ENCODE peak calls at places on chromosomes 5 and 9, in six cellular contexts. One of them, this sample, is unnamed.

GRCh38 chr5:39091940-39092580 is 17.9 kb upstream of the RICTOR start:
- DNase-seq in RWPE2: no peak
- DNase-seq in AG10803: no peak
- DNase-seq in ovary: no peak
- DNase-seq in psoas muscle: no peak
- DNase-seq in HFF-Myc: no peak
- DNase-seq in this sample: no peak

GRCh38 chr9:108443741-108444140 is 412.0 kb downstream of the ACTL7B start:
- DNase-seq in RWPE2: no peak
- DNase-seq in AG10803: peak; percentile 77
- DNase-seq in ovary: no peak
- DNase-seq in psoas muscle: no peak
- DNase-seq in HFF-Myc: peak; percentile 52
- DNase-seq in this sample: no peak

GRCh38 chr9:1303911-1304310 is 253.8 kb downstream of the DMRT2 start:
- DNase-seq in RWPE2: no peak
- DNase-seq in AG10803: no peak
- DNase-seq in ovary: no peak
- DNase-seq in psoas muscle: no peak
- DNase-seq in HFF-Myc: no peak
- DNase-seq in this sample: no peak

GRCh38 chr5:179256229-179257189 is 88.8 kb downstream of the ADAMTS2 start:
- DNase-seq in RWPE2: peak; percentile 51
- DNase-seq in AG10803: peak; percentile 50
- DNase-seq in ovary: peak; percentile 63
- DNase-seq in psoas muscle: no peak
- DNase-seq in HFF-Myc: no peak
- DNase-seq in this sample: no peak

GRCh38 chr5:127650022-127650421 is 1.1 kb downstream of the CTXN3 start:
- DNase-seq in RWPE2: no peak
- DNase-seq in AG10803: no peak
- DNase-seq in ovary: peak; percentile 50
- DNase-seq in psoas muscle: no peak
- DNase-seq in HFF-Myc: no peak
- DNase-seq in this sample: no peak

GRCh38 chr5:83848928-83849327 is 128.3 kb upstream of the HAPLN1 start:
- DNase-seq in RWPE2: no peak
- DNase-seq in AG10803: no peak
- DNase-seq in ovary: no peak
- DNase-seq in psoas muscle: no peak
- DNase-seq in HFF-Myc: no peak
- DNase-seq in this sample: no peak

GRCh38 chr9:96858018-96858573 is 3.8 kb upstream of the ZNF782 start:
- DNase-seq in RWPE2: no peak
- DNase-seq in AG10803: peak; percentile 29
- DNase-seq in ovary: no peak
- DNase-seq in psoas muscle: no peak
- DNase-seq in HFF-Myc: no peak
- DNase-seq in this sample: no peak

GRCh38 chr9:81035171-81035570 is 654.2 kb downstream of the TLE1 start:
- DNase-seq in RWPE2: no peak
- DNase-seq in AG10803: peak; percentile 20
- DNase-seq in ovary: no peak
- DNase-seq in psoas muscle: no peak
- DNase-seq in HFF-Myc: no peak
- DNase-seq in this sample: no peak

GRCh38 chr5:131250749-131251148 is 13.1 kb upstream of the CDC42SE2 start:
- DNase-seq in RWPE2: no peak
- DNase-seq in AG10803: no peak
- DNase-seq in ovary: no peak
- DNase-seq in psoas muscle: no peak
- DNase-seq in HFF-Myc: no peak
- DNase-seq in this sample: no peak

GRCh38 chr5:5585751-5586341 is 163.4 kb downstream of the ICE1 start:
- DNase-seq in RWPE2: no peak
- DNase-seq in AG10803: peak; percentile 7
- DNase-seq in ovary: no peak
- DNase-seq in psoas muscle: no peak
- DNase-seq in HFF-Myc: no peak
- DNase-seq in this sample: no peak

GRCh38 chr9:122200960-122201635 is 27.7 kb downstream of the LHX6 start:
- DNase-seq in RWPE2: no peak
- DNase-seq in AG10803: peak; percentile 27
- DNase-seq in ovary: no peak
- DNase-seq in psoas muscle: peak; percentile 58
- DNase-seq in HFF-Myc: no peak
- DNase-seq in this sample: no peak

GRCh38 chr9:34656992-34657391 is 5.0 kb downstream of the IL11RA start:
- DNase-seq in RWPE2: no peak
- DNase-seq in AG10803: no peak
- DNase-seq in ovary: no peak
- DNase-seq in psoas muscle: no peak
- DNase-seq in HFF-Myc: no peak
- DNase-seq in this sample: no peak

GRCh38 chr9:127943746-127944145 is 6.1 kb upstream of the DPM2 start:
- DNase-seq in RWPE2: no peak
- DNase-seq in AG10803: peak; percentile 71
- DNase-seq in ovary: peak; percentile 87
- DNase-seq in psoas muscle: peak; percentile 85
- DNase-seq in HFF-Myc: no peak
- DNase-seq in this sample: no peak

GRCh38 chr5:135565691-135566421 is 12.9 kb downstream of the CXCL14 start:
- DNase-seq in RWPE2: no peak
- DNase-seq in AG10803: peak; percentile 61
- DNase-seq in ovary: peak; percentile 28
- DNase-seq in psoas muscle: peak; percentile 69
- DNase-seq in HFF-Myc: no peak
- DNase-seq in this sample: no peak

GRCh38 chr9:1042466-1042865 is 7.7 kb upstream of the DMRT2 start:
- DNase-seq in RWPE2: no peak
- DNase-seq in AG10803: no peak
- DNase-seq in ovary: no peak
- DNase-seq in psoas muscle: peak; percentile 26
- DNase-seq in HFF-Myc: no peak
- DNase-seq in this sample: no peak

GRCh38 chr5:677131-678101 is 15.7 kb downstream of the TPPP start:
- DNase-seq in RWPE2: no peak
- DNase-seq in AG10803: no peak
- DNase-seq in ovary: peak; percentile 12
- DNase-seq in psoas muscle: peak; percentile 13
- DNase-seq in HFF-Myc: no peak
- DNase-seq in this sample: no peak

GRCh38 chr5:137802282-137803210 is 48.4 kb upstream of the HNRNPA0 start:
- DNase-seq in RWPE2: no peak
- DNase-seq in AG10803: no peak
- DNase-seq in ovary: no peak
- DNase-seq in psoas muscle: no peak
- DNase-seq in HFF-Myc: no peak
- DNase-seq in this sample: no peak

GRCh38 chr9:136859821-136860269 is 6.3 kb downstream of the EDF1 start:
- DNase-seq in RWPE2: no peak
- DNase-seq in AG10803: no peak
- DNase-seq in ovary: no peak
- DNase-seq in psoas muscle: no peak
- DNase-seq in HFF-Myc: no peak
- DNase-seq in this sample: no peak

GRCh38 chr5:141182248-141182647 is at the start of gene PCDHB16:
- DNase-seq in RWPE2: no peak
- DNase-seq in AG10803: peak; percentile 35
- DNase-seq in ovary: peak; percentile 51
- DNase-seq in psoas muscle: peak; percentile 29
- DNase-seq in HFF-Myc: no peak
- DNase-seq in this sample: no peak

GRCh38 chr5:135878156-135878620 is 17.5 kb downstream of the IL9 start:
- DNase-seq in RWPE2: no peak
- DNase-seq in AG10803: peak; percentile 5
- DNase-seq in ovary: no peak
- DNase-seq in psoas muscle: peak; percentile 47
- DNase-seq in HFF-Myc: no peak
- DNase-seq in this sample: peak; percentile 59

GRCh38 chr5:157821822-157822622 is 36.9 kb downstream of the CLINT1 start:
- DNase-seq in RWPE2: no peak
- DNase-seq in AG10803: peak; percentile 12
- DNase-seq in ovary: no peak
- DNase-seq in psoas muscle: no peak
- DNase-seq in HFF-Myc: no peak
- DNase-seq in this sample: no peak

GRCh38 chr9:108416321-108416720 is 439.5 kb downstream of the ACTL7B start:
- DNase-seq in RWPE2: no peak
- DNase-seq in AG10803: no peak
- DNase-seq in ovary: no peak
- DNase-seq in psoas muscle: no peak
- DNase-seq in HFF-Myc: no peak
- DNase-seq in this sample: no peak

GRCh38 chr5:89847743-89848142 is 561.8 kb downstream of the CETN3 start:
- DNase-seq in RWPE2: no peak
- DNase-seq in AG10803: no peak
- DNase-seq in ovary: no peak
- DNase-seq in psoas muscle: no peak
- DNase-seq in HFF-Myc: no peak
- DNase-seq in this sample: no peak

GRCh38 chr5:68884893-68885292 is 208.9 kb upstream of the SLC30A5 start:
- DNase-seq in RWPE2: no peak
- DNase-seq in AG10803: no peak
- DNase-seq in ovary: no peak
- DNase-seq in psoas muscle: no peak
- DNase-seq in HFF-Myc: no peak
- DNase-seq in this sample: no peak

GRCh38 chr9:27339661-27340295 is 42.8 kb upstream of the EQTN start:
- DNase-seq in RWPE2: no peak
- DNase-seq in AG10803: peak; percentile 53
- DNase-seq in ovary: no peak
- DNase-seq in psoas muscle: no peak
- DNase-seq in HFF-Myc: no peak
- DNase-seq in this sample: no peak

GRCh38 chr5:151617841-151618710 is 26.9 kb upstream of the FAT2 start:
- DNase-seq in RWPE2: no peak
- DNase-seq in AG10803: no peak
- DNase-seq in ovary: no peak
- DNase-seq in psoas muscle: no peak
- DNase-seq in HFF-Myc: no peak
- DNase-seq in this sample: no peak

GRCh38 chr9:89606567-89607311 is 1.9 kb downstream of the GADD45G start:
- DNase-seq in RWPE2: no peak
- DNase-seq in AG10803: no peak
- DNase-seq in ovary: peak; percentile 53
- DNase-seq in psoas muscle: peak; percentile 55
- DNase-seq in HFF-Myc: no peak
- DNase-seq in this sample: no peak

GRCh38 chr5:118506453-118506852 is 481.9 kb downstream of the DTWD2 start:
- DNase-seq in RWPE2: no peak
- DNase-seq in AG10803: no peak
- DNase-seq in ovary: no peak
- DNase-seq in psoas muscle: no peak
- DNase-seq in HFF-Myc: no peak
- DNase-seq in this sample: no peak

GRCh38 chr5:128216860-128217531 is 133.4 kb downstream of the SLC12A2 start:
- DNase-seq in RWPE2: no peak
- DNase-seq in AG10803: peak; percentile 83
- DNase-seq in ovary: no peak
- DNase-seq in psoas muscle: peak; percentile 15
- DNase-seq in HFF-Myc: no peak
- DNase-seq in this sample: peak; percentile 91

GRCh38 chr5:112956606-112957005 is 20.0 kb upstream of the DCP2 start:
- DNase-seq in RWPE2: no peak
- DNase-seq in AG10803: no peak
- DNase-seq in ovary: no peak
- DNase-seq in psoas muscle: no peak
- DNase-seq in HFF-Myc: no peak
- DNase-seq in this sample: no peak

GRCh38 chr5:180286-180918 is 10.9 kb upstream of the LRRC14B start:
- DNase-seq in RWPE2: no peak
- DNase-seq in AG10803: no peak
- DNase-seq in ovary: no peak
- DNase-seq in psoas muscle: no peak
- DNase-seq in HFF-Myc: no peak
- DNase-seq in this sample: no peak

GRCh38 chr5:104947061-104947460 is 1384.5 kb upstream of the NUDT12 start:
- DNase-seq in RWPE2: no peak
- DNase-seq in AG10803: no peak
- DNase-seq in ovary: no peak
- DNase-seq in psoas muscle: no peak
- DNase-seq in HFF-Myc: no peak
- DNase-seq in this sample: no peak

GRCh38 chr5:176388003-176388340 is 426 bp downstream of the NOP16 start:
- DNase-seq in RWPE2: no peak
- DNase-seq in AG10803: no peak
- DNase-seq in ovary: no peak
- DNase-seq in psoas muscle: no peak
- DNase-seq in HFF-Myc: no peak
- DNase-seq in this sample: no peak

GRCh38 chr9:92965759-92966517 is 18.6 kb downstream of the FGD3 start:
- DNase-seq in RWPE2: peak; percentile 48
- DNase-seq in AG10803: no peak
- DNase-seq in ovary: no peak
- DNase-seq in psoas muscle: no peak
- DNase-seq in HFF-Myc: no peak
- DNase-seq in this sample: no peak
- H3K4me3 ChIP-seq in RWPE2: no peak overlapping the region
- H3K4me3 ChIP-seq in AG10803: no peak overlapping the region
- H3K4me3 ChIP-seq in ovary: no peak overlapping the region
- H3K4me3 ChIP-seq in psoas muscle: peak overlapping the region; percentile 25
- H3K4me3 ChIP-seq in HFF-Myc: no peak overlapping the region
- H3K4me3 ChIP-seq in this sample: no peak overlapping the region

GRCh38 chr5:8956659-8957058 is 589.2 kb downstream of the SEMA5A start:
- DNase-seq in RWPE2: no peak
- DNase-seq in AG10803: no peak
- DNase-seq in ovary: no peak
- DNase-seq in psoas muscle: no peak
- DNase-seq in HFF-Myc: no peak
- DNase-seq in this sample: no peak
- TF ChIP-seq CTCF in RWPE2: no peak
- TF ChIP-seq CTCF in AG10803: no peak
- TF ChIP-seq CTCF in ovary: no peak
- TF ChIP-seq CTCF in psoas muscle: no peak
- TF ChIP-seq CTCF in HFF-Myc: no peak
- TF ChIP-seq CTCF in this sample: no peak

DNA sequence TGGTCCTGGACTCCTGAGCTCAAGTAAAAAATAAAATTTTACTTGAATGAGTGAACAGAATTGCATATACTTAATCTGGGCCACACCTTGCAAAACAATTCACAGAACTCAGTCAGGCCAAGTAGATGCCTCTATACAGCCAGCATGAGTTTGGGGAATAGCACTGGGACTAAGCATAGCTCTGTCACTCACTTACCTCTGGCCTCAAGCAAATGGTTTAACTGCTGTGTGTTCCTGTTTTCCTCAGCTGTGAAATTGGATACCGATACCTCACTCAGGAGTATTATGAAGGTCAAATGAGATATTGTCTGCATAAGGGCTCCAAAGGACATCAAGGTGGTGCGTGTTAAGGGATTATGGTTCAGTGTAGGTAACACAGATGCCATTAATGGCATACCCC is 10.9 kb upstream of the FRMPD1 start:
- DNase-seq in RWPE2: no peak
- DNase-seq in AG10803: no peak
- DNase-seq in ovary: no peak
- DNase-seq in psoas muscle: no peak
- DNase-seq in HFF-Myc: no peak
- DNase-seq in this sample: no peak
- H3K4me3 ChIP-seq in RWPE2: no peak overlapping the region
- H3K4me3 ChIP-seq in AG10803: no peak overlapping the region
- H3K4me3 ChIP-seq in ovary: no peak overlapping the region
- H3K4me3 ChIP-seq in psoas muscle: no peak overlapping the region
- H3K4me3 ChIP-seq in HFF-Myc: no peak overlapping the region
- H3K4me3 ChIP-seq in this sample: no peak overlapping the region

GRCh38 chr5:25701936-25702335 is 1057.2 kb upstream of the CDH10 start:
- DNase-seq in RWPE2: no peak
- DNase-seq in AG10803: no peak
- DNase-seq in ovary: no peak
- DNase-seq in psoas muscle: no peak
- DNase-seq in HFF-Myc: no peak
- DNase-seq in this sample: no peak
- TF ChIP-seq CTCF in RWPE2: no peak
- TF ChIP-seq CTCF in AG10803: no peak
- TF ChIP-seq CTCF in ovary: no peak
- TF ChIP-seq CTCF in psoas muscle: no peak
- TF ChIP-seq CTCF in HFF-Myc: no peak
- TF ChIP-seq CTCF in this sample: no peak

This sample was measured in epithelial cell of proximal tubule.